ENCODE peak calls at places on chromosomes 12 and 14, in four cellular contexts. I is astrocyte of the spinal cord, Z is neural crest cell, O is Caco-2. A is an unnamed sample.

GRCh38 chr14:101224356-101225115 is 321.0 kb upstream of the RTL1 start:
- DNase-seq in O (no peak), Z (no peak), I (no peak), A (no peak)

GRCh38 chr12:108605000-108605689 is 7.3 kb upstream of the TMEM119 start:
- DNase-seq in Z (no peak), O (no peak), I (no peak), A (no peak)

GRCh38 chr14:50318031-50318626 is 6.0 kb downstream of the DMAC2L start:
- DNase-seq in Z (no peak), O (no peak), I (peak), A (no peak)

GRCh38 chr12:131061041-131061806 is 107.5 kb downstream of the ADGRD1 start:
- DNase-seq in I (no peak), Z (no peak), O (no peak), A (no peak)

GRCh38 chr12:21113266-21113665 is 17.7 kb upstream of the SLCO1B1 start:
- DNase-seq in Z (no peak), O (no peak), I (no peak), A (no peak)

GRCh38 chr12:6426882-6427671 is 17.7 kb upstream of the CD27 start:
- DNase-seq in I (no peak), O (no peak), Z (no peak), A (peak)

GRCh38 chr12:102567031-102567985 is 86.9 kb upstream of the IGF1 start:
- DNase-seq in O (peak), I (peak), Z (no peak), A (no peak)

GRCh38 chr12:130981156-130981789 is 27.6 kb downstream of the ADGRD1 start:
- DNase-seq in Z (no peak), O (no peak), I (no peak), A (no peak)

GRCh38 chr12:30154996-30155730 is 371.4 kb upstream of the TMTC1 start:
- DNase-seq in I (peak), O (no peak), Z (no peak), A (no peak)

GRCh38 chr14:94120667-94121335 is 8.6 kb downstream of the IFI27L2 start:
- DNase-seq in Z (no peak), O (no peak), I (peak), A (no peak)

GRCh38 chr12:54372113-54372806 is 8.0 kb upstream of the GPR84 start:
- DNase-seq in O (no peak), Z (no peak), I (no peak), A (no peak)

GRCh38 chr14:94451091-94451751 is 1.4 kb downstream of the SERPINA11 start:
- DNase-seq in I (no peak), O (peak), Z (no peak), A (no peak)

GRCh38 chr12:38138225-38139221 is 178.1 kb upstream of the ALG10B start:
- DNase-seq in I (peak), Z (peak), O (peak), A (peak)

GRCh38 chr14:104256025-104256424 is 117.6 kb downstream of the KIF26A start:
- DNase-seq in Z (no peak), I (no peak), O (no peak), A (no peak)

GRCh38 chr12:132284071-132284492 is 45.3 kb downstream of the GALNT9 start:
- DNase-seq in O (no peak), Z (no peak), I (no peak), A (no peak)

GRCh38 chr12:112948806-112949205 is 10.5 kb downstream of the OAS3 start:
- DNase-seq in O (no peak), Z (no peak), I (no peak), A (no peak)

DNA sequence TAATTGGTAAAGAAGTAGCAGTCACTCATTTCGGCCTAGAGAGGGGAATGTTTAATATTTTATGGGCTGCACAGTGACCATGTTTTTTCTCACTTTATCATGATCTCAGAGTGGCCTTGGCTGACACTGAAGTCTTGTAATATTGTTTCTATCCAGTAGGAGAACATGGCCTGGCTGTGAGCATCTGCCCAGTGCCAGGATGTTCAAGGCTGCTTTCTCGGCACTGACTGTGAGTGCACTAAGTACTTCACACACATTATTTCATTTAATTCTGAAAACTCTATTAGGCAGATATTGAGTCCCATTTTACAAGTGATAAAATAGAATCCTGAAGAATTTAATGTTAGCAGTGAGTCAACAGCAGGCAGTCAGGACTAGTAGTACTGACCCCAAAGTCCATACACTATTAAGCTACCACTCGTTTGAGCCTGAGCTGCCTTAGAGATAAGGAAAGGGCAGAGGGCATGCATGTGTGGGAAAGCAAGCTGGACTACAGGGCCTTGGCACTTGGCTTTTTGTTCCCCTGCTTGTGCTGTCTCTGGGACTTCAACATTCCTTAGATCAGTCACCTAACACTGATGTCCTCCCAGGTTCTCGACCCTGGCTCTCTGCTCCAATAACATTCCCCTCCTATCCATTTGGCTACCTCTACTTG is 42.2 kb upstream of the APPL2 start:
- DNase-seq in O (peak), I (no peak), Z (no peak), A (no peak)
- TF ChIP-seq CTCF in O (peak), I (peak), Z (peak), A (no peak)

GRCh38 chr14:99575043-99576023 is 28.7 kb downstream of the CCDC85C start:
- DNase-seq in Z (no peak), I (no peak), O (peak), A (no peak)
- TF ChIP-seq CTCF in Z (peak), I (peak), O (peak), A (no peak)

GRCh38 chr12:12560587-12561304 is 1.9 kb downstream of the DUSP16 start:
- DNase-seq in I (peak), O (peak), Z (no peak), A (peak)

GRCh38 chr12:12562016-12562483 is 613 bp downstream of the DUSP16 start:
- DNase-seq in Z (peak), O (peak), I (no peak), A (peak)

GRCh38 chr12:12561305-12562015 is 1.2 kb downstream of the DUSP16 start:
- DNase-seq in I (peak), O (peak), Z (peak), A (peak)

GRCh38 chr12:12563529-12563928 is 866 bp upstream of the DUSP16 start:
- DNase-seq in I (peak), O (no peak), Z (no peak), A (no peak)

GRCh38 chr12:12562585-12563245 is at the start of gene DUSP16:
- DNase-seq in Z (peak), O (peak), I (peak), A (peak)
- TF ChIP-seq CTCF in Z (peak), O (peak), I (peak), A (no peak)

GRCh38 chr14:22929104-22929847 is at the start of gene PRMT5:
- DNase-seq in Z (peak), O (peak), I (peak), A (peak)
- TF ChIP-seq CTCF in Z (no peak), O (no peak), I (no peak), A (no peak)

GRCh38 chr12:106907846-106908245 is 47.9 kb upstream of the TMEM263 start:
- DNase-seq in O (no peak), I (no peak), Z (no peak), A (no peak)

GRCh38 chr12:106908561-106908960 is 47.1 kb upstream of the TMEM263 start:
- DNase-seq in I (no peak), O (no peak), Z (no peak), A (no peak)

GRCh38 chr12:106906715-106907114 is 49.0 kb upstream of the TMEM263 start:
- DNase-seq in Z (no peak), I (no peak), O (no peak), A (no peak)

GRCh38 chr12:106910202-106910601 is 45.5 kb upstream of the TMEM263 start:
- DNase-seq in O (no peak), I (no peak), Z (no peak), A (no peak)

GRCh38 chr12:106907411-106907810 is 48.3 kb upstream of the TMEM263 start:
- DNase-seq in I (no peak), O (no peak), Z (no peak), A (no peak)
- TF ChIP-seq CTCF in I (no peak), O (no peak), Z (no peak), A (no peak)

DNA sequence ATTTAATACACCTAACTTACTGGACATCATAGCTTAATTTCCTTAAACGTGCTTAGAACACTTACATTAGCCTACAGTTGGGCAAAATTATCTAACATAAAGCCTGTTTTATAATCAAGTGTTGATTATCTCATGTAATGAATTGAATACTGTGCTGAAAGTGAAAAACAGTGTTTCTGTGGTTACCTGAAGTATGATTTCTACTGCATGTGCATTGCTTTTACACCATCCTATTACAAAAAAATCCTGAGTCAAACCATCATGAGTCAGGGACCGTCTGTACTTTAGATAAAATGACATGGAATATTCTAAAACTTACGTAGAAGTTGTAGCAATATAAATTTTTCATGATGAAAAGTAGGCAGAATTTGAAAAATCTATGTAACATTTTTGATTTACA is 32.8 kb downstream of the TBC1D15 start:
- DNase-seq in O (no peak), Z (no peak), I (no peak), A (no peak)
- TF ChIP-seq CTCF in O (no peak), Z (no peak), I (no peak), A (no peak)

GRCh38 chr12:85872497-85873091 is 1.5 kb upstream of the NTS start:
- DNase-seq in I (peak), O (peak), Z (no peak), A (peak)

GRCh38 chr12:85874064-85874463 is at the start of gene NTS:
- DNase-seq in O (no peak), Z (no peak), I (no peak), A (no peak)

GRCh38 chr12:85877459-85877858 is 3.4 kb downstream of the NTS start:
- DNase-seq in O (no peak), Z (no peak), I (no peak), A (no peak)
- TF ChIP-seq CTCF in O (no peak), Z (no peak), I (no peak), A (no peak)

DNA sequence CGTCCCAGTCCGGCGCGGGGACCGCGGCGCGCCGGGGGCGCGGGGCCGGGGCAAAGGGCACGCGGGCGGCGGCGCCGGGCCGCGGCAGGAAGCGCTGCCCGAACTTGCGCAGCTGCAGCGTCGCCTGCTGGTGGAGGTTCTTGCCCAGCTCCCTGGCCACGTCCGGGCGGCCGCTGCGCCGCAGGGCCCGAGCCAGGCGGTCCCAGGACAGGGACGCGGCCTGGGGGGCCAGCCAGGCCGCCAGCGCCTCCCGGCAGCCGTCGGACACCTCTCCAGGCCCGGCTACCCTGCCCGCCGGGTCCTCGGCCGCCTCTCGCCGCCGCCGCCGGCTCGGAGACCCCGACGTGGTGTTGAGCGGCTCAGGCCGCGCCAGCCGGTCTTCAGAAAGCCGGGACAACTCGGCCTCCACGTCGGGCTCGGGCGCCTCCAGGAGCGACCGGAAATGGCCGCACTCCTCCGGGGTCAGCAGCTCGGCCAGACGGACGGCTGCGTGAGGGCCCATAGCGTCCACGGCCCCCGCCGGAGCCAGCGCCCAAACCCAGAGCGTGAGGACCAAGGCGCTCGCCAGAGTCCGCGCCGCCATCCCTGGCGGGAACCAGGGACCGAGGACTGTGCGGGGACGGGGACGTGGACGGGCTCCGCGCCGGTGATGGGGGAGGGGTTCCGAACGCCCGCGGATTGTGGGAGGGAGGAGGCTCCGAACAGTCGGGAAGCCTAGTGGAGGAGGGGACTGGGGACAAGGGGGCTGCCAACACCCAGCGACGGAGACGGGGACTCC is 34.0 kb downstream of the FIGNL2 start:
- DNase-seq in O (peak), Z (peak), I (peak), A (peak)
- TF ChIP-seq CTCF in O (peak), Z (peak), I (peak), A (peak)

A was measured in GM13976.